ENCODE peak calls at places on chromosomes 16 and 17, in five cellular contexts. One of them, this sample, is unnamed.

GRCh38 chr17:57313276-57313835 is 57.0 kb downstream of the MSI2 start:
- DNase-seq in lower lobe of right lung: no peak
- DNase-seq in suprapubic skin: no peak
- DNase-seq in cardiac muscle cell: no peak
- DNase-seq in adipocyte: no peak
- DNase-seq in this sample: peak; percentile 84

GRCh38 chr17:79364695-79365094 is 246.2 kb downstream of the RBFOX3 start:
- DNase-seq in lower lobe of right lung: no peak
- DNase-seq in suprapubic skin: no peak
- DNase-seq in cardiac muscle cell: no peak
- DNase-seq in adipocyte: no peak
- DNase-seq in this sample: no peak

GRCh38 chr16:83953796-83954576 is 946 bp downstream of the OSGIN1 start:
- DNase-seq in lower lobe of right lung: no peak
- DNase-seq in suprapubic skin: no peak
- DNase-seq in cardiac muscle cell: peak; percentile 34
- DNase-seq in adipocyte: peak; percentile 42
- DNase-seq in this sample: peak; percentile 62

GRCh38 chr17:65455972-65456343 is 105.5 kb downstream of the AXIN2 start:
- DNase-seq in lower lobe of right lung: no peak
- DNase-seq in suprapubic skin: no peak
- DNase-seq in cardiac muscle cell: peak; percentile 49
- DNase-seq in adipocyte: peak; percentile 36
- DNase-seq in this sample: no peak

GRCh38 chr16:3672571-3673041 is 18.1 kb downstream of the DNASE1 start:
- DNase-seq in lower lobe of right lung: no peak
- DNase-seq in suprapubic skin: no peak
- DNase-seq in cardiac muscle cell: no peak
- DNase-seq in adipocyte: no peak
- DNase-seq in this sample: no peak

GRCh38 chr17:41540921-41541625 is 13.0 kb upstream of the KRT19 start:
- DNase-seq in lower lobe of right lung: no peak
- DNase-seq in suprapubic skin: no peak
- DNase-seq in cardiac muscle cell: no peak
- DNase-seq in adipocyte: no peak
- DNase-seq in this sample: no peak

GRCh38 chr17:19386974-19387920 is at the start of gene MFAP4:
- DNase-seq in lower lobe of right lung: no peak
- DNase-seq in suprapubic skin: peak; percentile 77
- DNase-seq in cardiac muscle cell: peak; percentile 58
- DNase-seq in adipocyte: peak; percentile 95
- DNase-seq in this sample: no peak

GRCh38 chr16:26721290-26721689 is 345.4 kb upstream of the C16orf82 start:
- DNase-seq in lower lobe of right lung: no peak
- DNase-seq in suprapubic skin: no peak
- DNase-seq in cardiac muscle cell: no peak
- DNase-seq in adipocyte: no peak
- DNase-seq in this sample: no peak

GRCh38 chr16:62036101-62036806 is at the start of gene CDH8:
- DNase-seq in lower lobe of right lung: peak; percentile 46
- DNase-seq in suprapubic skin: no peak
- DNase-seq in cardiac muscle cell: peak; percentile 80
- DNase-seq in adipocyte: no peak
- DNase-seq in this sample: no peak

GRCh38 chr16:73233423-73233762 is 185.5 kb upstream of the ZFHX3 start:
- DNase-seq in lower lobe of right lung: no peak
- DNase-seq in suprapubic skin: no peak
- DNase-seq in cardiac muscle cell: no peak
- DNase-seq in adipocyte: no peak
- DNase-seq in this sample: no peak

GRCh38 chr17:57679356-57679755 is 65.7 kb downstream of the CCDC182 start:
- DNase-seq in lower lobe of right lung: no peak
- DNase-seq in suprapubic skin: peak; percentile 24
- DNase-seq in cardiac muscle cell: no peak
- DNase-seq in adipocyte: no peak
- DNase-seq in this sample: no peak

GRCh38 chr17:64187093-64187895 is 57.4 kb upstream of the ERN1 start:
- DNase-seq in lower lobe of right lung: no peak
- DNase-seq in suprapubic skin: no peak
- DNase-seq in cardiac muscle cell: no peak
- DNase-seq in adipocyte: no peak
- DNase-seq in this sample: no peak

GRCh38 chr16:53415504-53415903 is 18.8 kb upstream of the RBL2 start:
- DNase-seq in lower lobe of right lung: no peak
- DNase-seq in suprapubic skin: no peak
- DNase-seq in cardiac muscle cell: peak; percentile 19
- DNase-seq in adipocyte: no peak
- DNase-seq in this sample: no peak

GRCh38 chr17:49501496-49501895 is 6.4 kb downstream of the NGFR start:
- DNase-seq in lower lobe of right lung: no peak
- DNase-seq in suprapubic skin: no peak
- DNase-seq in cardiac muscle cell: no peak
- DNase-seq in adipocyte: no peak
- DNase-seq in this sample: no peak

GRCh38 chr16:77584205-77584859 is 138.0 kb upstream of the NUDT7 start:
- DNase-seq in lower lobe of right lung: no peak
- DNase-seq in suprapubic skin: no peak
- DNase-seq in cardiac muscle cell: peak; percentile 59
- DNase-seq in adipocyte: peak; percentile 82
- DNase-seq in this sample: peak; percentile 41

DNA sequence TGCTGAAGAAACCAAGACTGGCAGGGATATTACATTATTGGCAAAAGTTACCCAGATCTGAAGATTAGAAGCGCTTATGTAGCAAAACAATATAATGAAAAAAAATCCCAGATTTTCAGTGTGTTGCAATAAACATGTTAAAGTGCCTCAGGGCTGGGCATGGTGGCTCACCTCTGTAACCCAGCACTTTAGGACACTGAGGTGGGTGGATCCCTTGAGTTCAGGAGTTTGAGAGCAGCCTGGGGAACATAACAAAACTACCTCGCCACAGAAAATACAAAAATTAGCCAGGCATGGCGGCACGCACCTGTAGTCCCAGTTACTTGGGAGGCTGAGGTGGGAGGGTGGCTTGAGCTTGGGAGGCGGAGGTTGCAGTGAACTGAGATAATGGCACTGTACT is 6.8 kb downstream of the ZNF207 start:
- DNase-seq in lower lobe of right lung: no peak
- DNase-seq in suprapubic skin: no peak
- DNase-seq in cardiac muscle cell: no peak
- DNase-seq in adipocyte: peak; percentile 79
- DNase-seq in this sample: no peak
- H3K4me1 ChIP-seq in lower lobe of right lung: peaks cover 62% of the 10 kb centered on the region
- H3K4me1 ChIP-seq in suprapubic skin: peaks cover 63% of the 10 kb centered on the region
- H3K4me1 ChIP-seq in cardiac muscle cell: peaks cover 23% of the 10 kb centered on the region
- H3K4me1 ChIP-seq in adipocyte: peaks cover 49% of the 10 kb centered on the region
- H3K4me1 ChIP-seq in this sample: peaks cover 5% of the 10 kb centered on the region

DNA sequence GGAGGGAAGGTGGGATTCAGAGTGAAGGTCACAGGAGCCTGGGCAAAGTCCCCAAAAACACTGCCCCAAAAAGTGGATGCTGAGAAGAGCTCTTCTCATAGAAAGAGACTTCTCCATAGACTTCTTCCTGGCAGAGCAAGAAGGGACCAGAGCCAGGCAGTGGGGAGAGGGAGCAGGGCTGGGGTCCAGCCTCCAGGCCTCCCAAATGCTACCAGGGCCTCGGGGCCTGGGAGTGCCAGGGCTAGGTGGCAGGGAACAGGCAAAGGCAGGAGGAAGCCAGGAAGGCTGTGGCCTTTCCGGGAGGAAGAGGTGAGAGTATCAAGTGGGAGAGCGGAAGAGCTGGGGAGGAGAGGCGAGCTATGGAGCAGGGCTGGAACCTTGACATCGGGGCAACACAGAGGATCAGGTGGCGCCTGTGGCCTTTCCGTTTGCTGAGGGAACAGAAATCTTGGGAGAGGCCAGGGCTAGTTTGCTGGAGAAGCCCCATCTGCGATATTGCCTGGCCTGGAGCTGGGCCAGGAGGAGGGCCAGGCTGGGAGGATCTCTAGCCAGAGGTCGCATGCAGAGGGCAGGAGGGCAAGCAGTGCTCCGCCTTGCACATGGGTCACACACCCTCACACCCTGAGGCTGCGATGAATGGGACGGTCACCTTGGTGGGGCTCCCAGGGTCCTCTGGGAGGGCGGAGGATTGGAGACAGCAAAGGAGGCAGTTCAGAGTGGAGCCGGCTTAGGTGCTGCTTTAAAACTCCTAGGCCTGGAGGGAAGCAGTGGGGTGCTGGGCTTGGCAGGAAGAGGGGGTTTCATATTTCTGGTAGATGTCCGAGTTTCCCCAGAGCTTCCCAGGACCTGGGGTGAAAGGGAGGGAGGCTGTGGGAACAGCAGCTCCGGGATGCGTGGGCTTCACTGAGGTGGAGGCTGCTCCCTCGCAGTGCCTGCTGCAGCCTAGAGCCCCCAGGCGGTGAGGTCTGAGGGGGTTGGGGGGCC is 3.4 kb downstream of the SLC16A5 start:
- DNase-seq in lower lobe of right lung: no peak
- DNase-seq in suprapubic skin: no peak
- DNase-seq in cardiac muscle cell: no peak
- DNase-seq in adipocyte: no peak
- DNase-seq in this sample: no peak
- H3K4me1 ChIP-seq in lower lobe of right lung: peaks cover 87% of the 10 kb centered on the region
- H3K4me1 ChIP-seq in suprapubic skin: peaks cover 92% of the 10 kb centered on the region
- H3K4me1 ChIP-seq in cardiac muscle cell: peaks cover 13% of the 10 kb centered on the region
- H3K4me1 ChIP-seq in adipocyte: peaks cover 56% of the 10 kb centered on the region
- H3K4me1 ChIP-seq in this sample: peaks cover 41% of the 10 kb centered on the region

GRCh38 chr17:77142689-77143088 is 1.9 kb downstream of the SEC14L1 start:
- DNase-seq in lower lobe of right lung: no peak
- DNase-seq in suprapubic skin: no peak
- DNase-seq in cardiac muscle cell: no peak
- DNase-seq in adipocyte: no peak
- DNase-seq in this sample: no peak

GRCh38 chr17:77145209-77145608 is 4.4 kb downstream of the SEC14L1 start:
- DNase-seq in lower lobe of right lung: no peak
- DNase-seq in suprapubic skin: no peak
- DNase-seq in cardiac muscle cell: no peak
- DNase-seq in adipocyte: no peak
- DNase-seq in this sample: no peak

GRCh38 chr17:77141846-77142449 is 1.2 kb downstream of the SEC14L1 start:
- DNase-seq in lower lobe of right lung: no peak
- DNase-seq in suprapubic skin: no peak
- DNase-seq in cardiac muscle cell: no peak
- DNase-seq in adipocyte: peak; percentile 26
- DNase-seq in this sample: no peak

GRCh38 chr17:77144227-77144626 is 3.5 kb downstream of the SEC14L1 start:
- DNase-seq in lower lobe of right lung: no peak
- DNase-seq in suprapubic skin: no peak
- DNase-seq in cardiac muscle cell: no peak
- DNase-seq in adipocyte: no peak
- DNase-seq in this sample: no peak

GRCh38 chr17:77143306-77143705 is 2.5 kb downstream of the SEC14L1 start:
- DNase-seq in lower lobe of right lung: no peak
- DNase-seq in suprapubic skin: no peak
- DNase-seq in cardiac muscle cell: no peak
- DNase-seq in adipocyte: no peak
- DNase-seq in this sample: no peak
- H3K4me1 ChIP-seq in lower lobe of right lung: peaks cover 59% of the 10 kb centered on the region
- H3K4me1 ChIP-seq in suprapubic skin: peaks cover 40% of the 10 kb centered on the region
- H3K4me1 ChIP-seq in cardiac muscle cell: peaks cover 37% of the 10 kb centered on the region
- H3K4me1 ChIP-seq in adipocyte: peaks cover 37% of the 10 kb centered on the region
- H3K4me1 ChIP-seq in this sample: peaks cover 6% of the 10 kb centered on the region

GRCh38 chr16:2514333-2515179 is 804 bp downstream of the ATP6V0C start:
- DNase-seq in lower lobe of right lung: no peak
- DNase-seq in suprapubic skin: peak; percentile 75
- DNase-seq in cardiac muscle cell: no peak
- DNase-seq in adipocyte: peak; percentile 43
- DNase-seq in this sample: no peak

GRCh38 chr16:2518823-2519710 is 1.1 kb upstream of the AMDHD2 start:
- DNase-seq in lower lobe of right lung: peak; percentile 57
- DNase-seq in suprapubic skin: peak; percentile 81
- DNase-seq in cardiac muscle cell: no peak
- DNase-seq in adipocyte: no peak
- DNase-seq in this sample: no peak

GRCh38 chr16:2517954-2518605 is 2.1 kb upstream of the AMDHD2 start:
- DNase-seq in lower lobe of right lung: no peak
- DNase-seq in suprapubic skin: no peak
- DNase-seq in cardiac muscle cell: no peak
- DNase-seq in adipocyte: no peak
- DNase-seq in this sample: no peak

GRCh38 chr16:2515180-2515803 is 1.5 kb downstream of the ATP6V0C start:
- DNase-seq in lower lobe of right lung: no peak
- DNase-seq in suprapubic skin: peak; percentile 70
- DNase-seq in cardiac muscle cell: no peak
- DNase-seq in adipocyte: peak; percentile 36
- DNase-seq in this sample: no peak

GRCh38 chr16:2516391-2517240 is 2.9 kb downstream of the ATP6V0C start:
- DNase-seq in lower lobe of right lung: peak; percentile 71
- DNase-seq in suprapubic skin: peak; percentile 68
- DNase-seq in cardiac muscle cell: no peak
- DNase-seq in adipocyte: no peak
- DNase-seq in this sample: no peak
- H3K4me1 ChIP-seq in lower lobe of right lung: peaks cover 75% of the 10 kb centered on the region
- H3K4me1 ChIP-seq in suprapubic skin: peaks cover 82% of the 10 kb centered on the region
- H3K4me1 ChIP-seq in cardiac muscle cell: peaks cover 26% of the 10 kb centered on the region
- H3K4me1 ChIP-seq in adipocyte: peaks cover 58% of the 10 kb centered on the region
- H3K4me1 ChIP-seq in this sample: peaks cover 5% of the 10 kb centered on the region

GRCh38 chr17:45123930-45124796 is 8.2 kb downstream of the PLCD3 start:
- DNase-seq in lower lobe of right lung: no peak
- DNase-seq in suprapubic skin: peak; percentile 88
- DNase-seq in cardiac muscle cell: no peak
- DNase-seq in adipocyte: peak; percentile 85
- DNase-seq in this sample: no peak
- H3K4me1 ChIP-seq in lower lobe of right lung: peaks cover 51% of the 10 kb centered on the region
- H3K4me1 ChIP-seq in suprapubic skin: peaks cover 49% of the 10 kb centered on the region
- H3K4me1 ChIP-seq in cardiac muscle cell: peaks cover 14% of the 10 kb centered on the region
- H3K4me1 ChIP-seq in adipocyte: peaks cover 49% of the 10 kb centered on the region
- H3K4me1 ChIP-seq in this sample: no peaks in the 10 kb centered on the region

GRCh38 chr16:75080205-75081029 is 36.2 kb downstream of the LDHD start:
- DNase-seq in lower lobe of right lung: no peak
- DNase-seq in suprapubic skin: no peak
- DNase-seq in cardiac muscle cell: no peak
- DNase-seq in adipocyte: peak; percentile 58
- DNase-seq in this sample: no peak

GRCh38 chr16:75081179-75081859 is 35.3 kb downstream of the LDHD start:
- DNase-seq in lower lobe of right lung: no peak
- DNase-seq in suprapubic skin: no peak
- DNase-seq in cardiac muscle cell: no peak
- DNase-seq in adipocyte: no peak
- DNase-seq in this sample: no peak

GRCh38 chr16:75075688-75076268 is 40.8 kb downstream of the LDHD start:
- DNase-seq in lower lobe of right lung: no peak
- DNase-seq in suprapubic skin: no peak
- DNase-seq in cardiac muscle cell: no peak
- DNase-seq in adipocyte: no peak
- DNase-seq in this sample: no peak

GRCh38 chr16:75079346-75079926 is 37.1 kb downstream of the LDHD start:
- DNase-seq in lower lobe of right lung: no peak
- DNase-seq in suprapubic skin: no peak
- DNase-seq in cardiac muscle cell: no peak
- DNase-seq in adipocyte: no peak
- DNase-seq in this sample: no peak

GRCh38 chr16:75078886-75079285 is 37.7 kb downstream of the LDHD start:
- DNase-seq in lower lobe of right lung: no peak
- DNase-seq in suprapubic skin: no peak
- DNase-seq in cardiac muscle cell: no peak
- DNase-seq in adipocyte: no peak
- DNase-seq in this sample: no peak
- H3K4me1 ChIP-seq in lower lobe of right lung: peaks cover 27% of the 10 kb centered on the region
- H3K4me1 ChIP-seq in suprapubic skin: peaks cover 28% of the 10 kb centered on the region
- H3K4me1 ChIP-seq in cardiac muscle cell: peaks cover 8% of the 10 kb centered on the region
- H3K4me1 ChIP-seq in adipocyte: no peaks in the 10 kb centered on the region
- H3K4me1 ChIP-seq in this sample: no peaks in the 10 kb centered on the region